ENCODE peak calls at places on chromosomes 13 and 19, in six cellular contexts. One of them, this sample, is unnamed.

GRCh38 chr13:43085545-43085944 is 62.2 kb downstream of the DNAJC15 start:
- DNase-seq in adipocyte: peak; percentile 80
- DNase-seq in stimulated activated CD4-positive, alpha-beta T cell treated with anti-CD3 and anti-CD28 coated beads, TNF-alpha, amount 100 ng/mL, for 4 hours: no peak
- DNase-seq in psoas muscle: no peak
- DNase-seq in stimulated activated CD8-positive, alpha-beta memory T cell treated with anti-CD3 and anti-CD28 coated beads, Interleukin-12 subunit alpha, Interleukin-12 subunit beta, amount 100 ng/mL, for 1 hour: no peak
- DNase-seq in central memory CD4-positive, alpha-beta T cell: no peak
- DNase-seq in this sample: no peak

GRCh38 chr19:20318616-20319015 is 151.6 kb downstream of the ZNF486 start:
- DNase-seq in adipocyte: no peak
- DNase-seq in stimulated activated CD4-positive, alpha-beta T cell treated with anti-CD3 and anti-CD28 coated beads, TNF-alpha, amount 100 ng/mL, for 4 hours: no peak
- DNase-seq in psoas muscle: no peak
- DNase-seq in stimulated activated CD8-positive, alpha-beta memory T cell treated with anti-CD3 and anti-CD28 coated beads, Interleukin-12 subunit alpha, Interleukin-12 subunit beta, amount 100 ng/mL, for 1 hour: no peak
- DNase-seq in central memory CD4-positive, alpha-beta T cell: no peak
- DNase-seq in this sample: no peak

GRCh38 chr19:5292843-5293606 is 47.6 kb downstream of the PTPRS start:
- DNase-seq in adipocyte: peak; percentile 92
- DNase-seq in stimulated activated CD4-positive, alpha-beta T cell treated with anti-CD3 and anti-CD28 coated beads, TNF-alpha, amount 100 ng/mL, for 4 hours: peak; percentile 38
- DNase-seq in psoas muscle: peak; percentile 81
- DNase-seq in stimulated activated CD8-positive, alpha-beta memory T cell treated with anti-CD3 and anti-CD28 coated beads, Interleukin-12 subunit alpha, Interleukin-12 subunit beta, amount 100 ng/mL, for 1 hour: no peak
- DNase-seq in central memory CD4-positive, alpha-beta T cell: peak; percentile 18
- DNase-seq in this sample: peak; percentile 64

GRCh38 chr19:52070496-52070895 is 21.9 kb upstream of the ZNF432 start:
- DNase-seq in adipocyte: no peak
- DNase-seq in stimulated activated CD4-positive, alpha-beta T cell treated with anti-CD3 and anti-CD28 coated beads, TNF-alpha, amount 100 ng/mL, for 4 hours: no peak
- DNase-seq in psoas muscle: no peak
- DNase-seq in stimulated activated CD8-positive, alpha-beta memory T cell treated with anti-CD3 and anti-CD28 coated beads, Interleukin-12 subunit alpha, Interleukin-12 subunit beta, amount 100 ng/mL, for 1 hour: no peak
- DNase-seq in central memory CD4-positive, alpha-beta T cell: no peak
- DNase-seq in this sample: no peak

GRCh38 chr13:91247768-91248167 is 99.7 kb upstream of the MIR17HG start:
- DNase-seq in adipocyte: peak; percentile 5
- DNase-seq in stimulated activated CD4-positive, alpha-beta T cell treated with anti-CD3 and anti-CD28 coated beads, TNF-alpha, amount 100 ng/mL, for 4 hours: no peak
- DNase-seq in psoas muscle: no peak
- DNase-seq in stimulated activated CD8-positive, alpha-beta memory T cell treated with anti-CD3 and anti-CD28 coated beads, Interleukin-12 subunit alpha, Interleukin-12 subunit beta, amount 100 ng/mL, for 1 hour: no peak
- DNase-seq in central memory CD4-positive, alpha-beta T cell: no peak
- DNase-seq in this sample: no peak

GRCh38 chr13:72805663-72806341 is 23.9 kb downstream of the PIBF1 start:
- DNase-seq in adipocyte: peak; percentile 75
- DNase-seq in stimulated activated CD4-positive, alpha-beta T cell treated with anti-CD3 and anti-CD28 coated beads, TNF-alpha, amount 100 ng/mL, for 4 hours: no peak
- DNase-seq in psoas muscle: no peak
- DNase-seq in stimulated activated CD8-positive, alpha-beta memory T cell treated with anti-CD3 and anti-CD28 coated beads, Interleukin-12 subunit alpha, Interleukin-12 subunit beta, amount 100 ng/mL, for 1 hour: no peak
- DNase-seq in central memory CD4-positive, alpha-beta T cell: no peak
- DNase-seq in this sample: no peak

GRCh38 chr13:68190826-68191225 is 960.7 kb upstream of the PCDH9 start:
- DNase-seq in adipocyte: peak; percentile 25
- DNase-seq in stimulated activated CD4-positive, alpha-beta T cell treated with anti-CD3 and anti-CD28 coated beads, TNF-alpha, amount 100 ng/mL, for 4 hours: no peak
- DNase-seq in psoas muscle: no peak
- DNase-seq in stimulated activated CD8-positive, alpha-beta memory T cell treated with anti-CD3 and anti-CD28 coated beads, Interleukin-12 subunit alpha, Interleukin-12 subunit beta, amount 100 ng/mL, for 1 hour: no peak
- DNase-seq in central memory CD4-positive, alpha-beta T cell: no peak
- DNase-seq in this sample: no peak

GRCh38 chr13:104382941-104383340 is 1316.7 kb upstream of the SLC10A2 start:
- DNase-seq in adipocyte: no peak
- DNase-seq in stimulated activated CD4-positive, alpha-beta T cell treated with anti-CD3 and anti-CD28 coated beads, TNF-alpha, amount 100 ng/mL, for 4 hours: no peak
- DNase-seq in psoas muscle: no peak
- DNase-seq in stimulated activated CD8-positive, alpha-beta memory T cell treated with anti-CD3 and anti-CD28 coated beads, Interleukin-12 subunit alpha, Interleukin-12 subunit beta, amount 100 ng/mL, for 1 hour: no peak
- DNase-seq in central memory CD4-positive, alpha-beta T cell: no peak
- DNase-seq in this sample: no peak

GRCh38 chr13:34044660-34045080 is 226.7 kb downstream of the RFC3 start:
- DNase-seq in adipocyte: peak; percentile 79
- DNase-seq in stimulated activated CD4-positive, alpha-beta T cell treated with anti-CD3 and anti-CD28 coated beads, TNF-alpha, amount 100 ng/mL, for 4 hours: no peak
- DNase-seq in psoas muscle: no peak
- DNase-seq in stimulated activated CD8-positive, alpha-beta memory T cell treated with anti-CD3 and anti-CD28 coated beads, Interleukin-12 subunit alpha, Interleukin-12 subunit beta, amount 100 ng/mL, for 1 hour: no peak
- DNase-seq in central memory CD4-positive, alpha-beta T cell: no peak
- DNase-seq in this sample: no peak

GRCh38 chr19:2166741-2167738 is 3.3 kb downstream of the DOT1L start:
- DNase-seq in adipocyte: peak; percentile 80
- DNase-seq in stimulated activated CD4-positive, alpha-beta T cell treated with anti-CD3 and anti-CD28 coated beads, TNF-alpha, amount 100 ng/mL, for 4 hours: no peak
- DNase-seq in psoas muscle: peak; percentile 92
- DNase-seq in stimulated activated CD8-positive, alpha-beta memory T cell treated with anti-CD3 and anti-CD28 coated beads, Interleukin-12 subunit alpha, Interleukin-12 subunit beta, amount 100 ng/mL, for 1 hour: no peak
- DNase-seq in central memory CD4-positive, alpha-beta T cell: no peak
- DNase-seq in this sample: peak; percentile 86

GRCh38 chr13:24097667-24098066 is 62.9 kb upstream of the SPATA13 start:
- DNase-seq in adipocyte: no peak
- DNase-seq in stimulated activated CD4-positive, alpha-beta T cell treated with anti-CD3 and anti-CD28 coated beads, TNF-alpha, amount 100 ng/mL, for 4 hours: no peak
- DNase-seq in psoas muscle: no peak
- DNase-seq in stimulated activated CD8-positive, alpha-beta memory T cell treated with anti-CD3 and anti-CD28 coated beads, Interleukin-12 subunit alpha, Interleukin-12 subunit beta, amount 100 ng/mL, for 1 hour: no peak
- DNase-seq in central memory CD4-positive, alpha-beta T cell: no peak
- DNase-seq in this sample: no peak

GRCh38 chr19:20423381-20424207 is 142.0 kb downstream of the ZNF737 start:
- DNase-seq in adipocyte: peak; percentile 69
- DNase-seq in stimulated activated CD4-positive, alpha-beta T cell treated with anti-CD3 and anti-CD28 coated beads, TNF-alpha, amount 100 ng/mL, for 4 hours: no peak
- DNase-seq in psoas muscle: peak; percentile 74
- DNase-seq in stimulated activated CD8-positive, alpha-beta memory T cell treated with anti-CD3 and anti-CD28 coated beads, Interleukin-12 subunit alpha, Interleukin-12 subunit beta, amount 100 ng/mL, for 1 hour: no peak
- DNase-seq in central memory CD4-positive, alpha-beta T cell: peak; percentile 40
- DNase-seq in this sample: peak; percentile 54

GRCh38 chr13:35720690-35721554 is 244.4 kb upstream of the MAB21L1 start:
- DNase-seq in adipocyte: peak; percentile 83
- DNase-seq in stimulated activated CD4-positive, alpha-beta T cell treated with anti-CD3 and anti-CD28 coated beads, TNF-alpha, amount 100 ng/mL, for 4 hours: no peak
- DNase-seq in psoas muscle: peak; percentile 64
- DNase-seq in stimulated activated CD8-positive, alpha-beta memory T cell treated with anti-CD3 and anti-CD28 coated beads, Interleukin-12 subunit alpha, Interleukin-12 subunit beta, amount 100 ng/mL, for 1 hour: no peak
- DNase-seq in central memory CD4-positive, alpha-beta T cell: no peak
- DNase-seq in this sample: no peak

GRCh38 chr19:45569619-45570421 is 14.8 kb downstream of the OPA3 start:
- DNase-seq in adipocyte: peak; percentile 62
- DNase-seq in stimulated activated CD4-positive, alpha-beta T cell treated with anti-CD3 and anti-CD28 coated beads, TNF-alpha, amount 100 ng/mL, for 4 hours: peak; percentile 18
- DNase-seq in psoas muscle: peak; percentile 83
- DNase-seq in stimulated activated CD8-positive, alpha-beta memory T cell treated with anti-CD3 and anti-CD28 coated beads, Interleukin-12 subunit alpha, Interleukin-12 subunit beta, amount 100 ng/mL, for 1 hour: peak; percentile 15
- DNase-seq in central memory CD4-positive, alpha-beta T cell: peak; percentile 27
- DNase-seq in this sample: peak; percentile 62

This sample was measured in left ventricle myocardium inferior.